ENCODE peak calls at places on chromosomes 1 and 21, in seven cellular contexts. One of them, this sample, is unnamed.

GRCh38 chr1:16628361-16629111 is 15.2 kb upstream of the NBPF1 start:
- DNase-seq in fibroblast of the aortic adventitia: no peak
- DNase-seq in stimulated activated CD4-positive, alpha-beta T cell treated with anti-CD3 and anti-CD28 coated beads, Interleukin-4, amount 100 ng/mL, for 48 hours: no peak
- DNase-seq in iris pigment epithelial cell: no peak
- DNase-seq in fibroblast of pulmonary artery: no peak
- DNase-seq in NAMALWA: peak
- DNase-seq in NCI-H446: no peak
- DNase-seq in this sample: no peak

GRCh38 chr1:53470155-53470554 is 11.0 kb downstream of the DMRTB1 start:
- DNase-seq in fibroblast of the aortic adventitia: peak
- DNase-seq in stimulated activated CD4-positive, alpha-beta T cell treated with anti-CD3 and anti-CD28 coated beads, Interleukin-4, amount 100 ng/mL, for 48 hours: no peak
- DNase-seq in iris pigment epithelial cell: peak
- DNase-seq in fibroblast of pulmonary artery: peak
- DNase-seq in NAMALWA: no peak
- DNase-seq in NCI-H446: no peak
- DNase-seq in this sample: peak

GRCh38 chr1:29698033-29698432 is 461.7 kb downstream of the PTPRU start:
- DNase-seq in fibroblast of the aortic adventitia: peak
- DNase-seq in stimulated activated CD4-positive, alpha-beta T cell treated with anti-CD3 and anti-CD28 coated beads, Interleukin-4, amount 100 ng/mL, for 48 hours: no peak
- DNase-seq in iris pigment epithelial cell: peak
- DNase-seq in fibroblast of pulmonary artery: peak
- DNase-seq in NAMALWA: peak
- DNase-seq in NCI-H446: peak
- DNase-seq in this sample: peak

GRCh38 chr1:226763741-226764264 is 24.7 kb upstream of the ITPKB start:
- DNase-seq in fibroblast of the aortic adventitia: peak
- DNase-seq in stimulated activated CD4-positive, alpha-beta T cell treated with anti-CD3 and anti-CD28 coated beads, Interleukin-4, amount 100 ng/mL, for 48 hours: peak
- DNase-seq in iris pigment epithelial cell: peak
- DNase-seq in fibroblast of pulmonary artery: peak
- DNase-seq in NAMALWA: no peak
- DNase-seq in NCI-H446: no peak
- DNase-seq in this sample: peak

GRCh38 chr1:212161231-212161781 is 123.9 kb upstream of the PPP2R5A start:
- DNase-seq in fibroblast of the aortic adventitia: peak
- DNase-seq in stimulated activated CD4-positive, alpha-beta T cell treated with anti-CD3 and anti-CD28 coated beads, Interleukin-4, amount 100 ng/mL, for 48 hours: no peak
- DNase-seq in iris pigment epithelial cell: peak
- DNase-seq in fibroblast of pulmonary artery: peak
- DNase-seq in NAMALWA: no peak
- DNase-seq in NCI-H446: no peak
- DNase-seq in this sample: peak

GRCh38 chr1:8510041-8510823 is 192.3 kb downstream of the SLC45A1 start:
- DNase-seq in fibroblast of the aortic adventitia: peak
- DNase-seq in stimulated activated CD4-positive, alpha-beta T cell treated with anti-CD3 and anti-CD28 coated beads, Interleukin-4, amount 100 ng/mL, for 48 hours: peak
- DNase-seq in iris pigment epithelial cell: peak
- DNase-seq in fibroblast of pulmonary artery: peak
- DNase-seq in NAMALWA: peak
- DNase-seq in NCI-H446: no peak
- DNase-seq in this sample: peak

GRCh38 chr1:236451796-236452373 is 57.8 kb downstream of the EDARADD start:
- DNase-seq in fibroblast of the aortic adventitia: no peak
- DNase-seq in stimulated activated CD4-positive, alpha-beta T cell treated with anti-CD3 and anti-CD28 coated beads, Interleukin-4, amount 100 ng/mL, for 48 hours: peak
- DNase-seq in iris pigment epithelial cell: peak
- DNase-seq in fibroblast of pulmonary artery: peak
- DNase-seq in NAMALWA: peak
- DNase-seq in NCI-H446: no peak
- DNase-seq in this sample: no peak

GRCh38 chr1:154241703-154242352 is 21.1 kb downstream of the UBAP2L start:
- DNase-seq in fibroblast of the aortic adventitia: no peak
- DNase-seq in stimulated activated CD4-positive, alpha-beta T cell treated with anti-CD3 and anti-CD28 coated beads, Interleukin-4, amount 100 ng/mL, for 48 hours: no peak
- DNase-seq in iris pigment epithelial cell: no peak
- DNase-seq in fibroblast of pulmonary artery: no peak
- DNase-seq in NAMALWA: no peak
- DNase-seq in NCI-H446: no peak
- DNase-seq in this sample: no peak

GRCh38 chr1:115748396-115749130 is 20.0 kb downstream of the CASQ2 start:
- DNase-seq in fibroblast of the aortic adventitia: peak
- DNase-seq in stimulated activated CD4-positive, alpha-beta T cell treated with anti-CD3 and anti-CD28 coated beads, Interleukin-4, amount 100 ng/mL, for 48 hours: no peak
- DNase-seq in iris pigment epithelial cell: peak
- DNase-seq in fibroblast of pulmonary artery: peak
- DNase-seq in NAMALWA: no peak
- DNase-seq in NCI-H446: no peak
- DNase-seq in this sample: peak

GRCh38 chr21:46069719-46070279 is 28.1 kb upstream of the COL6A2 start:
- DNase-seq in fibroblast of the aortic adventitia: no peak
- DNase-seq in stimulated activated CD4-positive, alpha-beta T cell treated with anti-CD3 and anti-CD28 coated beads, Interleukin-4, amount 100 ng/mL, for 48 hours: no peak
- DNase-seq in iris pigment epithelial cell: no peak
- DNase-seq in fibroblast of pulmonary artery: no peak
- DNase-seq in NAMALWA: no peak
- DNase-seq in NCI-H446: no peak
- DNase-seq in this sample: no peak

GRCh38 chr21:35565204-35565611 is 495.1 kb downstream of the SETD4 start:
- DNase-seq in fibroblast of the aortic adventitia: peak
- DNase-seq in stimulated activated CD4-positive, alpha-beta T cell treated with anti-CD3 and anti-CD28 coated beads, Interleukin-4, amount 100 ng/mL, for 48 hours: no peak
- DNase-seq in iris pigment epithelial cell: peak
- DNase-seq in fibroblast of pulmonary artery: peak
- DNase-seq in NAMALWA: no peak
- DNase-seq in NCI-H446: no peak
- DNase-seq in this sample: peak

GRCh38 chr21:42010507-42011493 is 640 bp upstream of the ZBTB21 start:
- DNase-seq in fibroblast of the aortic adventitia: no peak
- DNase-seq in stimulated activated CD4-positive, alpha-beta T cell treated with anti-CD3 and anti-CD28 coated beads, Interleukin-4, amount 100 ng/mL, for 48 hours: peak
- DNase-seq in iris pigment epithelial cell: peak
- DNase-seq in fibroblast of pulmonary artery: no peak
- DNase-seq in NAMALWA: peak
- DNase-seq in NCI-H446: peak
- DNase-seq in this sample: peak

GRCh38 chr1:48817505-48818114 is 40.9 kb upstream of the BEND5 start:
- DNase-seq in fibroblast of the aortic adventitia: peak
- DNase-seq in stimulated activated CD4-positive, alpha-beta T cell treated with anti-CD3 and anti-CD28 coated beads, Interleukin-4, amount 100 ng/mL, for 48 hours: peak
- DNase-seq in iris pigment epithelial cell: peak
- DNase-seq in fibroblast of pulmonary artery: peak
- DNase-seq in NAMALWA: peak
- DNase-seq in NCI-H446: peak
- DNase-seq in this sample: peak

GRCh38 chr1:110211503-110212164 is 1.5 kb downstream of the KCNC4 start:
- DNase-seq in fibroblast of the aortic adventitia: no peak
- DNase-seq in stimulated activated CD4-positive, alpha-beta T cell treated with anti-CD3 and anti-CD28 coated beads, Interleukin-4, amount 100 ng/mL, for 48 hours: no peak
- DNase-seq in iris pigment epithelial cell: no peak
- DNase-seq in fibroblast of pulmonary artery: no peak
- DNase-seq in NAMALWA: no peak
- DNase-seq in NCI-H446: no peak
- DNase-seq in this sample: no peak

GRCh38 chr21:36028127-36029069 is 31.9 kb downstream of the SETD4 start:
- DNase-seq in fibroblast of the aortic adventitia: peak
- DNase-seq in stimulated activated CD4-positive, alpha-beta T cell treated with anti-CD3 and anti-CD28 coated beads, Interleukin-4, amount 100 ng/mL, for 48 hours: peak
- DNase-seq in iris pigment epithelial cell: peak
- DNase-seq in fibroblast of pulmonary artery: peak
- DNase-seq in NAMALWA: peak
- DNase-seq in NCI-H446: peak
- DNase-seq in this sample: peak

GRCh38 chr1:10050611-10051010 is 17.9 kb downstream of the UBE4B start:
- DNase-seq in fibroblast of the aortic adventitia: no peak
- DNase-seq in stimulated activated CD4-positive, alpha-beta T cell treated with anti-CD3 and anti-CD28 coated beads, Interleukin-4, amount 100 ng/mL, for 48 hours: no peak
- DNase-seq in iris pigment epithelial cell: no peak
- DNase-seq in fibroblast of pulmonary artery: no peak
- DNase-seq in NAMALWA: no peak
- DNase-seq in NCI-H446: peak
- DNase-seq in this sample: no peak

GRCh38 chr21:43194303-43195130 is 25.7 kb downstream of the CRYAA start:
- DNase-seq in fibroblast of the aortic adventitia: no peak
- DNase-seq in stimulated activated CD4-positive, alpha-beta T cell treated with anti-CD3 and anti-CD28 coated beads, Interleukin-4, amount 100 ng/mL, for 48 hours: no peak
- DNase-seq in iris pigment epithelial cell: no peak
- DNase-seq in fibroblast of pulmonary artery: no peak
- DNase-seq in NAMALWA: no peak
- DNase-seq in NCI-H446: no peak
- DNase-seq in this sample: no peak

GRCh38 chr1:14737561-14738094 is 139.1 kb downstream of the KAZN start:
- DNase-seq in fibroblast of the aortic adventitia: no peak
- DNase-seq in stimulated activated CD4-positive, alpha-beta T cell treated with anti-CD3 and anti-CD28 coated beads, Interleukin-4, amount 100 ng/mL, for 48 hours: no peak
- DNase-seq in iris pigment epithelial cell: no peak
- DNase-seq in fibroblast of pulmonary artery: no peak
- DNase-seq in NAMALWA: peak
- DNase-seq in NCI-H446: peak
- DNase-seq in this sample: no peak

GRCh38 chr1:198623920-198624647 is 14.8 kb upstream of the PTPRC start:
- DNase-seq in fibroblast of the aortic adventitia: peak
- DNase-seq in stimulated activated CD4-positive, alpha-beta T cell treated with anti-CD3 and anti-CD28 coated beads, Interleukin-4, amount 100 ng/mL, for 48 hours: no peak
- DNase-seq in iris pigment epithelial cell: peak
- DNase-seq in fibroblast of pulmonary artery: peak
- DNase-seq in NAMALWA: peak
- DNase-seq in NCI-H446: no peak
- DNase-seq in this sample: peak

GRCh38 chr1:72119491-72119890 is 162.8 kb downstream of the NEGR1 start:
- DNase-seq in fibroblast of the aortic adventitia: no peak
- DNase-seq in stimulated activated CD4-positive, alpha-beta T cell treated with anti-CD3 and anti-CD28 coated beads, Interleukin-4, amount 100 ng/mL, for 48 hours: no peak
- DNase-seq in iris pigment epithelial cell: no peak
- DNase-seq in fibroblast of pulmonary artery: no peak
- DNase-seq in NAMALWA: no peak
- DNase-seq in NCI-H446: peak
- DNase-seq in this sample: no peak

GRCh38 chr1:55987491-55988255 is 591.7 kb downstream of the PLPP3 start:
- DNase-seq in fibroblast of the aortic adventitia: peak
- DNase-seq in stimulated activated CD4-positive, alpha-beta T cell treated with anti-CD3 and anti-CD28 coated beads, Interleukin-4, amount 100 ng/mL, for 48 hours: no peak
- DNase-seq in iris pigment epithelial cell: no peak
- DNase-seq in fibroblast of pulmonary artery: no peak
- DNase-seq in NAMALWA: no peak
- DNase-seq in NCI-H446: no peak
- DNase-seq in this sample: peak

GRCh38 chr21:32101206-32101763 is 177.6 kb downstream of the MIS18A start:
- DNase-seq in fibroblast of the aortic adventitia: no peak
- DNase-seq in stimulated activated CD4-positive, alpha-beta T cell treated with anti-CD3 and anti-CD28 coated beads, Interleukin-4, amount 100 ng/mL, for 48 hours: no peak
- DNase-seq in iris pigment epithelial cell: no peak
- DNase-seq in fibroblast of pulmonary artery: no peak
- DNase-seq in NAMALWA: no peak
- DNase-seq in NCI-H446: no peak
- DNase-seq in this sample: no peak

GRCh38 chr1:5256793-5257192 is 602.4 kb downstream of the AJAP1 start:
- DNase-seq in fibroblast of the aortic adventitia: no peak
- DNase-seq in stimulated activated CD4-positive, alpha-beta T cell treated with anti-CD3 and anti-CD28 coated beads, Interleukin-4, amount 100 ng/mL, for 48 hours: no peak
- DNase-seq in iris pigment epithelial cell: no peak
- DNase-seq in fibroblast of pulmonary artery: no peak
- DNase-seq in NAMALWA: no peak
- DNase-seq in NCI-H446: no peak
- DNase-seq in this sample: no peak

GRCh38 chr1:175385316-175385715 is 192.7 kb upstream of the KIAA0040 start:
- DNase-seq in fibroblast of the aortic adventitia: no peak
- DNase-seq in stimulated activated CD4-positive, alpha-beta T cell treated with anti-CD3 and anti-CD28 coated beads, Interleukin-4, amount 100 ng/mL, for 48 hours: no peak
- DNase-seq in iris pigment epithelial cell: peak
- DNase-seq in fibroblast of pulmonary artery: no peak
- DNase-seq in NAMALWA: no peak
- DNase-seq in NCI-H446: no peak
- DNase-seq in this sample: no peak

GRCh38 chr1:200290010-200290685 is 119.7 kb downstream of the ZNF281 start:
- DNase-seq in fibroblast of the aortic adventitia: no peak
- DNase-seq in stimulated activated CD4-positive, alpha-beta T cell treated with anti-CD3 and anti-CD28 coated beads, Interleukin-4, amount 100 ng/mL, for 48 hours: no peak
- DNase-seq in iris pigment epithelial cell: no peak
- DNase-seq in fibroblast of pulmonary artery: no peak
- DNase-seq in NAMALWA: peak
- DNase-seq in NCI-H446: no peak
- DNase-seq in this sample: no peak

GRCh38 chr1:65009176-65009575 is 42.8 kb upstream of the JAK1 start:
- DNase-seq in fibroblast of the aortic adventitia: no peak
- DNase-seq in stimulated activated CD4-positive, alpha-beta T cell treated with anti-CD3 and anti-CD28 coated beads, Interleukin-4, amount 100 ng/mL, for 48 hours: no peak
- DNase-seq in iris pigment epithelial cell: no peak
- DNase-seq in fibroblast of pulmonary artery: no peak
- DNase-seq in NAMALWA: no peak
- DNase-seq in NCI-H446: no peak
- DNase-seq in this sample: no peak

GRCh38 chr1:7454052-7454815 is 316.9 kb upstream of the VAMP3 start:
- DNase-seq in fibroblast of the aortic adventitia: peak
- DNase-seq in stimulated activated CD4-positive, alpha-beta T cell treated with anti-CD3 and anti-CD28 coated beads, Interleukin-4, amount 100 ng/mL, for 48 hours: no peak
- DNase-seq in iris pigment epithelial cell: no peak
- DNase-seq in fibroblast of pulmonary artery: peak
- DNase-seq in NAMALWA: peak
- DNase-seq in NCI-H446: no peak
- DNase-seq in this sample: no peak

GRCh38 chr1:94926915-94927404 is at the start of gene CNN3:
- DNase-seq in fibroblast of the aortic adventitia: peak
- DNase-seq in stimulated activated CD4-positive, alpha-beta T cell treated with anti-CD3 and anti-CD28 coated beads, Interleukin-4, amount 100 ng/mL, for 48 hours: peak
- DNase-seq in iris pigment epithelial cell: peak
- DNase-seq in fibroblast of pulmonary artery: peak
- DNase-seq in NAMALWA: no peak
- DNase-seq in NCI-H446: peak
- DNase-seq in this sample: peak

GRCh38 chr1:172321429-172321828 is 99.1 kb upstream of the C1orf105 start:
- DNase-seq in fibroblast of the aortic adventitia: peak
- DNase-seq in stimulated activated CD4-positive, alpha-beta T cell treated with anti-CD3 and anti-CD28 coated beads, Interleukin-4, amount 100 ng/mL, for 48 hours: no peak
- DNase-seq in iris pigment epithelial cell: peak
- DNase-seq in fibroblast of pulmonary artery: peak
- DNase-seq in NAMALWA: no peak
- DNase-seq in NCI-H446: peak
- DNase-seq in this sample: peak

GRCh38 chr1:177448652-177449351 is 278.0 kb downstream of the BRINP2 start:
- DNase-seq in fibroblast of the aortic adventitia: peak
- DNase-seq in stimulated activated CD4-positive, alpha-beta T cell treated with anti-CD3 and anti-CD28 coated beads, Interleukin-4, amount 100 ng/mL, for 48 hours: no peak
- DNase-seq in iris pigment epithelial cell: peak
- DNase-seq in fibroblast of pulmonary artery: peak
- DNase-seq in NAMALWA: no peak
- DNase-seq in NCI-H446: no peak
- DNase-seq in this sample: peak

GRCh38 chr1:97906567-97907228 is 14.1 kb downstream of the DPYD start:
- DNase-seq in fibroblast of the aortic adventitia: peak
- DNase-seq in stimulated activated CD4-positive, alpha-beta T cell treated with anti-CD3 and anti-CD28 coated beads, Interleukin-4, amount 100 ng/mL, for 48 hours: no peak
- DNase-seq in iris pigment epithelial cell: peak
- DNase-seq in fibroblast of pulmonary artery: peak
- DNase-seq in NAMALWA: no peak
- DNase-seq in NCI-H446: peak
- DNase-seq in this sample: peak

GRCh38 chr1:204961765-204962419 is 81.1 kb upstream of the CNTN2 start:
- DNase-seq in fibroblast of the aortic adventitia: no peak
- DNase-seq in stimulated activated CD4-positive, alpha-beta T cell treated with anti-CD3 and anti-CD28 coated beads, Interleukin-4, amount 100 ng/mL, for 48 hours: no peak
- DNase-seq in iris pigment epithelial cell: no peak
- DNase-seq in fibroblast of pulmonary artery: no peak
- DNase-seq in NAMALWA: no peak
- DNase-seq in NCI-H446: no peak
- DNase-seq in this sample: no peak

GRCh38 chr21:17725339-17725738 is 93.8 kb downstream of the C21orf91 start:
- DNase-seq in fibroblast of the aortic adventitia: no peak
- DNase-seq in stimulated activated CD4-positive, alpha-beta T cell treated with anti-CD3 and anti-CD28 coated beads, Interleukin-4, amount 100 ng/mL, for 48 hours: no peak
- DNase-seq in iris pigment epithelial cell: no peak
- DNase-seq in fibroblast of pulmonary artery: no peak
- DNase-seq in NAMALWA: no peak
- DNase-seq in NCI-H446: no peak
- DNase-seq in this sample: no peak

GRCh38 chr1:206708882-206709281 is 24.2 kb downstream of the MAPKAPK2 start:
- DNase-seq in fibroblast of the aortic adventitia: no peak
- DNase-seq in stimulated activated CD4-positive, alpha-beta T cell treated with anti-CD3 and anti-CD28 coated beads, Interleukin-4, amount 100 ng/mL, for 48 hours: no peak
- DNase-seq in iris pigment epithelial cell: no peak
- DNase-seq in fibroblast of pulmonary artery: peak
- DNase-seq in NAMALWA: no peak
- DNase-seq in NCI-H446: no peak
- DNase-seq in this sample: no peak